ENCODE peak calls at places on chromosome 2, in eight cellular contexts. I is H1; L is pancreas; P is uterus; V is A549; F is Karpas-422; H is CD4-positive, alpha-beta memory T cell; A is CD8-positive, alpha-beta T cell. J is an unnamed sample.

GRCh38 chr2:180622122-180622918 is 358.1 kb upstream of the UBE2E3 start:
- DNase-seq in P (no peak), A (no peak), I (no peak), L (no peak), H (no peak), F (no peak), V (peak), J (no peak)

GRCh38 chr2:85754313-85755095 is 713 bp downstream of the ATOH8 start:
- DNase-seq in V (peak), L (no peak), I (no peak), F (no peak), A (peak), H (peak), P (no peak), J (no peak)

GRCh38 chr2:9796056-9796792 is 47.0 kb upstream of the TAF1B start:
- DNase-seq in F (no peak), L (no peak), V (no peak), H (no peak), P (no peak), I (no peak), A (no peak), J (no peak)

GRCh38 chr2:167265722-167266121 is 377.4 kb downstream of the XIRP2 start:
- DNase-seq in V (no peak), A (no peak), H (no peak), L (no peak), F (no peak), P (no peak), I (no peak), J (no peak)

GRCh38 chr2:90207454-90208058 is 1516.1 kb downstream of the RPIA start:
- DNase-seq in H (no peak), I (no peak), F (peak), V (peak), L (no peak), P (no peak), A (no peak), J (peak)

GRCh38 chr2:26126091-26126490 is 46.8 kb upstream of the GAREM2 start:
- DNase-seq in L (no peak), P (no peak), F (no peak), A (no peak), I (no peak), H (no peak), V (no peak), J (no peak)

GRCh38 chr2:26274058-26274613 is 29.4 kb downstream of the HADHB start:
- DNase-seq in H (no peak), F (no peak), P (peak), A (no peak), L (peak), I (no peak), V (peak), J (peak)

GRCh38 chr2:196234672-196235071 is 63.3 kb upstream of the STK17B start:
- DNase-seq in L (no peak), F (peak), A (peak), H (peak), I (no peak), V (no peak), P (no peak), J (no peak)

GRCh38 chr2:171228826-171229225 is 68.1 kb upstream of the TLK1 start:
- DNase-seq in V (no peak), P (no peak), L (no peak), I (no peak), A (no peak), H (no peak), F (no peak), J (no peak)

GRCh38 chr2:66430195-66430905 is 4.6 kb upstream of the MEIS1 start:
- DNase-seq in L (no peak), A (no peak), F (no peak), V (no peak), I (no peak), P (no peak), H (no peak), J (no peak)

GRCh38 chr2:66430906-66431619 is 3.9 kb upstream of the MEIS1 start:
- DNase-seq in P (peak), H (no peak), L (no peak), A (no peak), V (no peak), I (no peak), F (no peak), J (peak)

GRCh38 chr2:66428986-66429612 is 5.8 kb upstream of the MEIS1 start:
- DNase-seq in F (peak), V (peak), H (no peak), I (no peak), P (peak), A (no peak), L (peak), J (peak)

GRCh38 chr2:66426250-66427064 is 8.5 kb upstream of the MEIS1 start:
- DNase-seq in L (peak), H (no peak), P (no peak), A (no peak), I (no peak), V (no peak), F (no peak), J (no peak)

DNA sequence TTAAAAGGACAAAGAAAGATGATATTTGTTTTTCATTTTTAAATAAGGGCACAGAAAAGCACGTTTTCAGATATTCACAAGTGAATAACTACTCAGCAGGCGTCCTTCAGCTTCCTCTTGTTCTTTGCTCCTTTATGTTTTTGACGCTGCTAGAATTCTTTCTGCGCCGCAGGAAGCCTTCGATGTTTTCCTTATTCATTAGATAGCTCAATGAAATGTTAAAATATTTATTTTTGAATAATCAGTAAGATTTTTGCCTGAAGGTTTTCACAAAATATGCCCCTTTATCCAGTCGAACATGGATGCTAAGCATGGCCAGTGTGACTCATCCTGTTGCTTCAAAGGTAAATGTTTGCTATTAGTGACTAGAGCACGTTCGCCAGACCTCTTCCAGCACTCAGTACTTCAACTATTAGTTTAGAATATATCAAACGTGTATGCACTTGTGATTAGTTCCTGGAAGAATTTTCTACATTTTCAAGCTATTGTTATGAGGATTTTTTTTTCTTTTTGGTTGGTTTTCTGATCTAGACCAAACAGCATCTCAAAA is 7.6 kb upstream of the MEIS1 start:
- DNase-seq in I (no peak), P (no peak), F (no peak), A (no peak), H (no peak), V (peak), L (no peak), J (no peak)
- H3K4me3 ChIP-seq in I (peak), P (no peak), F (no peak), A (no peak), H (no peak), V (peak), L (no peak), J (no peak)

GRCh38 chr2:3585239-3586109 is 9.4 kb upstream of the COLEC11 start:
- DNase-seq in I (no peak), L (no peak), A (no peak), H (no peak), P (peak), F (no peak), V (peak), J (peak)

GRCh38 chr2:3587021-3587420 is 7.9 kb upstream of the COLEC11 start:
- DNase-seq in V (no peak), F (no peak), H (no peak), I (no peak), P (no peak), A (no peak), L (no peak), J (no peak)

GRCh38 chr2:3584076-3584475 is 9.0 kb downstream of the RPS7 start:
- DNase-seq in I (no peak), P (no peak), A (no peak), F (no peak), H (no peak), V (no peak), L (no peak), J (no peak)

GRCh38 chr2:3586220-3586619 is 8.7 kb upstream of the COLEC11 start:
- DNase-seq in P (no peak), V (no peak), H (no peak), F (no peak), L (no peak), A (no peak), I (no peak), J (no peak)

DNA sequence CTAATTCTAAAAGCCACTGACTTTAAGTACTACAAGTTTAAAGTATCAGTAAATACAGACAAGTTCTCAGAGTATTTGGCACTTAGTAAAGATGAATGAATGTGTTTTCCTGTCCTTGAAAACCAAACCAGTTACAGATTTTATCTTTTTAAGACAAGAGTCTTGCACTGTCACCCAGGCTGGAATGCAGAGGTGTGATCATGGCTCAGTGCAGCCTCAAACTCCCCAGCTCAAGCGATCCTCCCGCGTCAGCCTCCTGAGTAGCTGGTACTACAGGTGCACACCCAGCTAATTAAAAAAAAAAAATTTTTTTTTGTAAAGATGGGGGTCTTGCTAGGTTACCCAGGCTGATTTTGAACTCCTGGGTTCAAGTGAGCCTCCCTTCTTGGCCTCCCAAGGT is 9.5 kb downstream of the RPS7 start:
- DNase-seq in A (no peak), H (no peak), F (no peak), L (no peak), P (no peak), V (no peak), I (no peak), J (no peak)
- H3K4me3 ChIP-seq in A (no peak), H (no peak), F (no peak), L (no peak), P (no peak), V (no peak), I (no peak), J (no peak)

DNA sequence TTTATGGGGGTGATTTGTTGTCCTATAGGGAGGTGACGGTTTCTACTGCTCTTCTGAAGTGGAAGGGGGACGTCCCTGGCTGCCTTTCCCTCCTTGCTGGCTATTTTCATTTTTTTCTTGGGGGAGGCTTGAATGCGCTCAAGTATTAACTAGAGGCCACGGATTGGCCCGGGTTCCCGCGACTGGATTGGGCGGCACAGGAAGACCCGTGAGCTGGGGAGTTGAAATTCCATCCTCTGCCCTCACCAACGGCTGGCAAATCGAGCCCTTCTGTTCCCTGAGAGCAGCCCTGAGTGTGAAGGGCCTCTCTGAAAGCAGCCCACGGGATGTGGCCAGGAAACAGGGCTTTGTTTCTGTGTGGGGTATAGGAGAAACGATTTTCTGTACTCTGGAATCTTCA is 176.6 kb upstream of the SPRED2 start:
- DNase-seq in P (no peak), F (no peak), I (no peak), V (no peak), L (no peak), H (no peak), A (no peak), J (no peak)
- H3K4me3 ChIP-seq in P (no peak), F (no peak), I (no peak), V (no peak), L (no peak), H (no peak), A (no peak), J (no peak)

DNA sequence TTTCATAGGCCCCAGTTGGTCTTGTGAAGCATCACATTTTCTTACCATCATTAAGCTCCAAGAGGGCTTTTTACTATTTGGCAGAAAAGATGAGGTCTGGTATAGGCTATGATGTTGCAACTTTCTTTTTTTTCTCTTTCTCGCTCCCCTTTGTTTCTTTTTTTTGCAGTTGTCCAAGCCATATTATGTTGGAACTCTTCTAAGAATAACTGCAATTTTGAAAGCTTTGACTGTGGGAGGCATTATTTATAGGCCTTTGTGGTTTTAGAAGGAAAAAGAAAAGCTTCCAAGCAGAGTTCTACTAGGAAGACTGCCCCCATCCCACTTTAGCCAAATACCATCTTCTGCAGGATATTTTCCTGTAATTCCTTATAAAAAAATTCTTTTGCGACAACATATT is 571.6 kb downstream of the ARHGAP15 start:
- DNase-seq in F (no peak), I (no peak), V (no peak), A (no peak), H (no peak), L (no peak), P (no peak), J (no peak)
- H3K4me3 ChIP-seq in F (no peak), I (no peak), V (no peak), A (no peak), H (no peak), L (no peak), P (no peak), J (no peak)

GRCh38 chr2:120898496-120898895 is 162.8 kb downstream of the GLI2 start:
- DNase-seq in P (no peak), I (no peak), H (no peak), A (no peak), L (no peak), V (no peak), F (no peak), J (no peak)

GRCh38 chr2:120896904-120897303 is 161.2 kb downstream of the GLI2 start:
- DNase-seq in I (no peak), H (no peak), L (no peak), F (no peak), A (no peak), P (no peak), V (no peak), J (no peak)

GRCh38 chr2:120896126-120896525 is 160.5 kb downstream of the GLI2 start:
- DNase-seq in I (no peak), L (no peak), F (no peak), P (no peak), H (no peak), A (no peak), V (no peak), J (no peak)

GRCh38 chr2:120898961-120899360 is 163.3 kb downstream of the GLI2 start:
- DNase-seq in P (no peak), I (no peak), A (no peak), F (no peak), H (no peak), L (no peak), V (no peak), J (no peak)

DNA sequence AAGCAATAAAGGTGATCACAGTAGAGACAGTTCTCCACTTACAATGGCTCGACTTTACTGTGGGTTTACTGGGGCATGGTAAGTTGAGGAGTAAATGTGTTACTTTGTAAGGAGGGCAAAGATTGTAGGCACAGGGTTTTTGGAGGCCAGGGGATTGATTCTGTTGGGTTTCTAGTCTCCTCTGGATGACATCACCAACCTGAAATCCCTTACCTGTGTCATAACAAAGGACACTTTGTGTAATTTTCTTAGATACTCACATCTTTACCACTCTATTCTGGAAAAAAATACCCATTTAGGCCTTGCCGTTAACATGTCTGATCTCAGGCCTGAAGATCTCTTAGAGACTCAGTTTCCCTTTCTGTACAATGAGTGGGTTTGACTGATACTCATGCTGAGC is 161.7 kb downstream of the GLI2 start:
- DNase-seq in H (no peak), F (no peak), L (no peak), A (no peak), I (no peak), P (no peak), V (no peak), J (no peak)
- H3K4me3 ChIP-seq in H (no peak), F (no peak), L (no peak), A (no peak), I (no peak), P (no peak), V (no peak), J (no peak)

GRCh38 chr2:144094408-144095151 is 425.3 kb downstream of the ZEB2 start:
- DNase-seq in F (no peak), A (no peak), V (no peak), L (no peak), H (no peak), P (no peak), I (no peak), J (no peak)
- H3K4me3 ChIP-seq in F (no peak), A (no peak), V (no peak), L (no peak), H (no peak), P (no peak), I (no peak), J (no peak)

GRCh38 chr2:238845583-238846480 is 2.1 kb upstream of the TWIST2 start:
- DNase-seq in A (no peak), L (no peak), F (no peak), I (no peak), P (no peak), V (no peak), H (no peak), J (no peak)
- H3K4me3 ChIP-seq in A (no peak), L (no peak), F (no peak), I (peak), P (peak), V (no peak), H (no peak), J (no peak)

GRCh38 chr2:134282638-134283400 is 28.9 kb downstream of the MGAT5 start:
- DNase-seq in A (peak), H (peak), P (no peak), F (no peak), V (no peak), I (no peak), L (no peak), J (peak)
- H3K4me3 ChIP-seq in A (no peak), H (no peak), P (no peak), F (no peak), V (no peak), I (no peak), L (no peak), J (no peak)

DNA sequence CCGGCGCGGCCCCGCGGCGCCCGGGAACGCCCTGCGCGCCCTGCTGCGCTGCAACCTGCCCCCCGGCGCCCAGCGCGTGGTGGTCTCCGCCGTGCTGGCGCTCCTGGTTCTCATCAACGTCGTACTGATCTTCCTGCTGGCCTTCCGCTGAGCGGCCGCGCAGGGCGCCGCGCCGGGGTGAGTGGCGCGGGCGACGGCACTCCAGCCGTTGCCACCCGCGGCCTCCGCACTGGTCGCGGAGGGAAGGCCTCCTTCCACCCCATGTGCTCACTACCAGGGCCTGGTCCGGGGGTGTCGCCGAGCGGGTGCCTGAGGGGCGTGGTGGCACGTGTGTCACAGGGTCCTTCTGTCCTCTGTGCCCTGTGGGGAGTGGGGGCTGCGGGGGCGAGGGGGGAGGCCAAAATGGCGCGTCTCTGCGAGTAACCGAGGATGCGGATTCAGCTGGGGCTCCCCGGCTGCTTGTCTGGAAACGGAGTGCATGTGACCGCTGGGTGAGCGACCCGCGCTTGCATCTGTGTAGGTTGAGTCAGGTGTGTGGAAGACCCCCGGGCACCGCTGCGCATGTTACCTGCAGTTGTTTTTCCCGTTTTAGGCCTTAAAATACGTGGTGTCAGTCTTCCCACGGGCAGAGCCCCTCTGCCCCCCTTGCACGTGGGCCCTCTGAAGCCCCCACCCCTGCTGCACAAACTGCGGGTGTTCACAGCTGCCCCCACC is 58.0 kb downstream of the FAM168B start:
- DNase-seq in I (no peak), H (no peak), V (no peak), P (no peak), A (no peak), F (no peak), L (peak), J (no peak)
- H3K4me3 ChIP-seq in I (peak), H (no peak), V (peak), P (peak), A (peak), F (no peak), L (no peak), J (peak)

GRCh38 chr2:128538401-128538800 is 219.7 kb upstream of the HS6ST1 start:
- DNase-seq in H (no peak), L (no peak), F (no peak), I (no peak), P (no peak), V (no peak), A (no peak), J (no peak)
- H3K4me3 ChIP-seq in H (no peak), L (no peak), F (no peak), I (no peak), P (no peak), V (no peak), A (no peak), J (no peak)

J was measured in small intestine.